ENCODE peak calls at places on chromosomes 13 and 19, in four cellular contexts. E is NCI-H2171, V is AML-193, U is lower leg skin. Q is an unnamed sample.

GRCh38 chr13:90732049-90732448 is 615.4 kb upstream of the MIR17HG start:
- DNase-seq in U (no peak), V (peak; percentile 24), E (no peak), Q (peak; percentile 9)

GRCh38 chr19:43784981-43785808 is 4.4 kb upstream of the KCNN4 start:
- DNase-seq in V (peak; percentile 79), U (no peak), E (no peak), Q (peak; percentile 82)

GRCh38 chr13:109344552-109345157 is 441.7 kb downstream of the IRS2 start:
- DNase-seq in E (no peak), V (no peak), U (no peak), Q (no peak)

GRCh38 chr13:24100152-24100551 is 60.4 kb upstream of the SPATA13 start:
- DNase-seq in E (no peak), V (no peak), U (no peak), Q (no peak)

GRCh38 chr13:37481858-37482227 is 116.7 kb downstream of the POSTN start:
- DNase-seq in E (no peak), U (no peak), V (no peak), Q (no peak)

GRCh38 chr19:45451181-45451849 is 16.5 kb upstream of the FOSB start:
- DNase-seq in V (peak; percentile 22), E (no peak), U (peak; percentile 93), Q (peak; percentile 46)

GRCh38 chr19:6220385-6221191 is 59.2 kb downstream of the MLLT1 start:
- DNase-seq in E (no peak), V (no peak), U (peak; percentile 94), Q (no peak)

GRCh38 chr19:34416021-34416545 is 11.9 kb downstream of the PDCD2L start:
- DNase-seq in U (no peak), V (no peak), E (no peak), Q (no peak)

GRCh38 chr19:30848626-30849322 is 476.6 kb downstream of the ZNF536 start:
- DNase-seq in E (no peak), U (no peak), V (no peak), Q (no peak)

GRCh38 chr19:6219147-6219525 is 60.6 kb downstream of the MLLT1 start:
- DNase-seq in U (no peak), V (no peak), E (no peak), Q (no peak)

GRCh38 chr13:57673197-57673596 is 41.7 kb downstream of the PCDH17 start:
- DNase-seq in E (no peak), U (no peak), V (no peak), Q (no peak)

Q was measured in KBM-7.